ENCODE peak calls at places on chromosomes 12 and 14, in ten cellular contexts. One of them, this sample, is unnamed.
A peak's percentile ranks its signal among the peaks of the same experiment; 100 is the strongest.

GRCh38 chr12:81086342-81086741 is 8.5 kb downstream of the ACSS3 start:
- DNase-seq in stimulated activated CD8-positive, alpha-beta memory T cell treated with anti-CD3 and anti-CD28 coated beads, Interleukin-4, amount 100 ng/mL, for 48 hours: no peak
- DNase-seq in substantia nigra: no peak
- DNase-seq in ELR: no peak
- DNase-seq in RPMI7951: no peak
- DNase-seq in colonic mucosa: no peak
- DNase-seq in GM13976: no peak
- DNase-seq in heart right ventricle: no peak
- DNase-seq in Right ventricle myocardium superior: no peak
- DNase-seq in effector memory CD8-positive, alpha-beta T cell: no peak
- DNase-seq in this sample: no peak

GRCh38 chr12:20214286-20214685 is 154.1 kb upstream of the PDE3A start:
- DNase-seq in ELR: no peak
- DNase-seq in GM13976: no peak
- DNase-seq in colonic mucosa: no peak
- DNase-seq in substantia nigra: no peak
- DNase-seq in heart right ventricle: no peak
- DNase-seq in stimulated activated CD8-positive, alpha-beta memory T cell treated with anti-CD3 and anti-CD28 coated beads, Interleukin-4, amount 100 ng/mL, for 48 hours: no peak
- DNase-seq in effector memory CD8-positive, alpha-beta T cell: no peak
- DNase-seq in RPMI7951: no peak
- DNase-seq in Right ventricle myocardium superior: no peak
- DNase-seq in this sample: no peak

GRCh38 chr14:103688441-103688840 is 26.8 kb downstream of the XRCC3 start:
- DNase-seq in RPMI7951: no peak
- DNase-seq in substantia nigra: no peak
- DNase-seq in effector memory CD8-positive, alpha-beta T cell: no peak
- DNase-seq in colonic mucosa: no peak
- DNase-seq in stimulated activated CD8-positive, alpha-beta memory T cell treated with anti-CD3 and anti-CD28 coated beads, Interleukin-4, amount 100 ng/mL, for 48 hours: no peak
- DNase-seq in Right ventricle myocardium superior: no peak
- DNase-seq in ELR: peak; percentile 57
- DNase-seq in GM13976: no peak
- DNase-seq in heart right ventricle: no peak
- DNase-seq in this sample: no peak

GRCh38 chr14:64856528-64857445 is 22.9 kb downstream of the SPTB start:
- DNase-seq in Right ventricle myocardium superior: no peak
- DNase-seq in effector memory CD8-positive, alpha-beta T cell: no peak
- DNase-seq in RPMI7951: no peak
- DNase-seq in heart right ventricle: no peak
- DNase-seq in stimulated activated CD8-positive, alpha-beta memory T cell treated with anti-CD3 and anti-CD28 coated beads, Interleukin-4, amount 100 ng/mL, for 48 hours: no peak
- DNase-seq in GM13976: no peak
- DNase-seq in ELR: no peak
- DNase-seq in colonic mucosa: no peak
- DNase-seq in substantia nigra: no peak
- DNase-seq in this sample: peak; percentile 43

GRCh38 chr12:80622271-80622670 is 85.2 kb upstream of the MYF6 start:
- DNase-seq in stimulated activated CD8-positive, alpha-beta memory T cell treated with anti-CD3 and anti-CD28 coated beads, Interleukin-4, amount 100 ng/mL, for 48 hours: no peak
- DNase-seq in effector memory CD8-positive, alpha-beta T cell: no peak
- DNase-seq in RPMI7951: peak; percentile 60
- DNase-seq in heart right ventricle: no peak
- DNase-seq in Right ventricle myocardium superior: no peak
- DNase-seq in colonic mucosa: no peak
- DNase-seq in substantia nigra: no peak
- DNase-seq in ELR: peak; percentile 57
- DNase-seq in GM13976: no peak
- DNase-seq in this sample: peak; percentile 16

GRCh38 chr14:75934998-75935628 is 46.7 kb downstream of the TGFB3 start:
- DNase-seq in stimulated activated CD8-positive, alpha-beta memory T cell treated with anti-CD3 and anti-CD28 coated beads, Interleukin-4, amount 100 ng/mL, for 48 hours: no peak
- DNase-seq in RPMI7951: no peak
- DNase-seq in substantia nigra: no peak
- DNase-seq in Right ventricle myocardium superior: no peak
- DNase-seq in ELR: no peak
- DNase-seq in colonic mucosa: no peak
- DNase-seq in effector memory CD8-positive, alpha-beta T cell: no peak
- DNase-seq in GM13976: no peak
- DNase-seq in heart right ventricle: no peak
- DNase-seq in this sample: peak; percentile 67

GRCh38 chr14:72714871-72715214 is 179.1 kb downstream of the DPF3 start:
- DNase-seq in Right ventricle myocardium superior: peak; percentile 54
- DNase-seq in stimulated activated CD8-positive, alpha-beta memory T cell treated with anti-CD3 and anti-CD28 coated beads, Interleukin-4, amount 100 ng/mL, for 48 hours: no peak
- DNase-seq in RPMI7951: no peak
- DNase-seq in substantia nigra: no peak
- DNase-seq in colonic mucosa: no peak
- DNase-seq in heart right ventricle: peak; percentile 39
- DNase-seq in effector memory CD8-positive, alpha-beta T cell: no peak
- DNase-seq in GM13976: no peak
- DNase-seq in ELR: no peak
- DNase-seq in this sample: no peak

GRCh38 chr12:12398026-12398859 is 41.4 kb downstream of the BORCS5 start:
- DNase-seq in Right ventricle myocardium superior: peak; percentile 59
- DNase-seq in stimulated activated CD8-positive, alpha-beta memory T cell treated with anti-CD3 and anti-CD28 coated beads, Interleukin-4, amount 100 ng/mL, for 48 hours: no peak
- DNase-seq in ELR: peak; percentile 91
- DNase-seq in colonic mucosa: no peak
- DNase-seq in RPMI7951: peak; percentile 82
- DNase-seq in substantia nigra: peak; percentile 13
- DNase-seq in heart right ventricle: peak; percentile 48
- DNase-seq in effector memory CD8-positive, alpha-beta T cell: no peak
- DNase-seq in GM13976: no peak
- DNase-seq in this sample: peak; percentile 17

This sample was measured in OCI-M1.